ENCODE peak calls at places on chromosomes 6 and 20, in seven cellular contexts. N is AG08396, K is PC-9, V is RPMI8226, Q is fibroblast of the aortic adventitia, D is pancreas, G is left colon. W is an unnamed sample.

GRCh38 chr6:129346964-129347363 is 363.0 kb downstream of the ARHGAP18 start:
- DNase-seq in N (no peak), K (no peak), V (no peak), Q (no peak), D (no peak), G (no peak), W (no peak)

GRCh38 chr6:47288245-47289090 is 21.2 kb downstream of the TNFRSF21 start:
- DNase-seq in N (no peak), K (peak; percentile 32), V (no peak), Q (no peak), D (no peak), G (no peak), W (no peak)

GRCh38 chr6:111306104-111306888 is 176.7 kb downstream of the REV3L start:
- DNase-seq in N (no peak), K (no peak), V (no peak), Q (no peak), D (no peak), G (no peak), W (no peak)

GRCh38 chr6:93786474-93787330 is 367.3 kb upstream of the EPHA7 start:
- DNase-seq in N (no peak), K (no peak), V (no peak), Q (no peak), D (no peak), G (no peak), W (no peak)

GRCh38 chr20:47489448-47489872 is 12.2 kb upstream of the NCOA3 start:
- DNase-seq in N (no peak), K (no peak), V (peak; percentile 76), Q (no peak), D (no peak), G (peak; percentile 30), W (no peak)

GRCh38 chr6:97849390-97849789 is 566.4 kb upstream of the MMS22L start:
- DNase-seq in N (no peak), K (no peak), V (no peak), Q (no peak), D (no peak), G (no peak), W (no peak)

GRCh38 chr6:136607932-136608772 is 57.9 kb upstream of the MAP7 start:
- DNase-seq in N (peak; percentile 30), K (peak; percentile 61), V (peak; percentile 66), Q (peak; percentile 57), D (peak; percentile 79), G (peak; percentile 63), W (peak; percentile 53)

GRCh38 chr20:47568019-47568418 is 66.3 kb downstream of the NCOA3 start:
- DNase-seq in N (peak; percentile 69), K (peak; percentile 83), V (no peak), Q (peak; percentile 96), D (peak; percentile 63), G (no peak), W (peak; percentile 16)

GRCh38 chr6:6193221-6193745 is 127.2 kb downstream of the F13A1 start:
- DNase-seq in N (no peak), K (no peak), V (no peak), Q (no peak), D (no peak), G (no peak), W (no peak)

GRCh38 chr20:38180781-38181180 is 15.7 kb upstream of the TGM2 start:
- DNase-seq in N (no peak), K (peak; percentile 89), V (no peak), Q (no peak), D (no peak), G (no peak), W (no peak)

GRCh38 chr6:157216570-157216969 is 106.7 kb downstream of the TMEM242 start:
- DNase-seq in N (no peak), K (no peak), V (no peak), Q (no peak), D (no peak), G (no peak), W (no peak)

GRCh38 chr6:5345324-5345723 is 84.0 kb downstream of the FARS2 start:
- DNase-seq in N (no peak), K (no peak), V (peak; percentile 68), Q (no peak), D (no peak), G (no peak), W (no peak)

GRCh38 chr20:33418033-33418432 is 16.7 kb upstream of the CDK5RAP1 start:
- DNase-seq in N (no peak), K (no peak), V (no peak), Q (no peak), D (no peak), G (no peak), W (no peak)

GRCh38 chr6:91664327-91664959 is 1077.6 kb upstream of the MAP3K7 start:
- DNase-seq in N (no peak), K (no peak), V (no peak), Q (no peak), D (no peak), G (no peak), W (no peak)

GRCh38 chr6:43630980-43631619 is 2.0 kb upstream of the GTPBP2 start:
- DNase-seq in N (no peak), K (no peak), V (no peak), Q (no peak), D (no peak), G (no peak), W (no peak)

GRCh38 chr6:160348552-160349441 is 619 bp downstream of the SLC22A3 start:
- DNase-seq in N (peak; percentile 32), K (no peak), V (no peak), Q (peak; percentile 17), D (peak; percentile 49), G (peak; percentile 34), W (peak; percentile 78)

GRCh38 chr6:43943099-43943766 is 173.2 kb downstream of the VEGFA start:
- DNase-seq in N (no peak), K (no peak), V (no peak), Q (no peak), D (no peak), G (no peak), W (no peak)

GRCh38 chr6:257774-258173 is 34.5 kb upstream of the DUSP22 start:
- DNase-seq in N (no peak), K (no peak), V (peak; percentile 100), Q (no peak), D (no peak), G (peak; percentile 35), W (no peak)

GRCh38 chr6:113172531-113172966 is 684.6 kb upstream of the MARCKS start:
- DNase-seq in N (no peak), K (no peak), V (no peak), Q (peak; percentile 60), D (peak; percentile 55), G (no peak), W (no peak)

GRCh38 chr6:90175627-90176538 is 120.8 kb downstream of the BACH2 start:
- DNase-seq in N (no peak), K (no peak), V (no peak), Q (no peak), D (no peak), G (no peak), W (no peak)

GRCh38 chr6:118860880-118861279 is 33.1 kb upstream of the ASF1A start:
- DNase-seq in N (no peak), K (no peak), V (no peak), Q (no peak), D (peak; percentile 26), G (no peak), W (no peak)

GRCh38 chr6:40988634-40989033 is 50.4 kb downstream of the UNC5CL start:
- DNase-seq in N (no peak), K (no peak), V (no peak), Q (no peak), D (no peak), G (no peak), W (no peak)

GRCh38 chr20:50506270-50506579 is 4.0 kb upstream of the PTPN1 start:
- DNase-seq in N (no peak), K (peak; percentile 41), V (no peak), Q (no peak), D (no peak), G (no peak), W (peak; percentile 26)

GRCh38 chr6:14524319-14524718 is 406.7 kb downstream of the CD83 start:
- DNase-seq in N (peak; percentile 78), K (no peak), V (no peak), Q (peak; percentile 95), D (no peak), G (no peak), W (no peak)

GRCh38 chr20:14336667-14337066 is 745 bp downstream of the FLRT3 start:
- DNase-seq in N (no peak), K (no peak), V (no peak), Q (peak; percentile 33), D (no peak), G (no peak), W (no peak)

GRCh38 chr6:116556065-116556464 is 2.5 kb downstream of the CALHM4 start:
- DNase-seq in N (peak; percentile 40), K (no peak), V (no peak), Q (peak; percentile 87), D (no peak), G (no peak), W (no peak)

GRCh38 chr20:10671221-10671849 is 2.5 kb downstream of the JAG1 start:
- DNase-seq in N (peak; percentile 92), K (peak; percentile 88), V (peak; percentile 91), Q (peak; percentile 96), D (peak; percentile 86), G (peak; percentile 95), W (peak; percentile 69)

GRCh38 chr6:25172819-25173218 is 106.4 kb upstream of the CARMIL1 start:
- DNase-seq in N (peak; percentile 79), K (peak; percentile 76), V (no peak), Q (peak; percentile 94), D (no peak), G (no peak), W (no peak)

GRCh38 chr6:137353842-137354397 is 134.7 kb upstream of the IFNGR1 start:
- DNase-seq in N (no peak), K (peak; percentile 17), V (no peak), Q (no peak), D (no peak), G (no peak), W (peak; percentile 31)

GRCh38 chr6:155142163-155142901 is 121.5 kb upstream of the CLDN20 start:
- DNase-seq in N (no peak), K (no peak), V (no peak), Q (no peak), D (no peak), G (no peak), W (no peak)

GRCh38 chr6:132063738-132064137 is 112.6 kb upstream of the CCN2 start:
- DNase-seq in N (peak; percentile 22), K (peak; percentile 33), V (no peak), Q (peak; percentile 91), D (no peak), G (no peak), W (no peak)

GRCh38 chr6:106560966-106561740 is 68.1 kb downstream of the RTN4IP1 start:
- DNase-seq in N (no peak), K (peak; percentile 71), V (no peak), Q (peak; percentile 73), D (no peak), G (no peak), W (no peak)

GRCh38 chr20:54339093-54339492 is 131.2 kb downstream of the PFDN4 start:
- DNase-seq in N (no peak), K (no peak), V (no peak), Q (no peak), D (no peak), G (no peak), W (no peak)

GRCh38 chr20:41136336-41136694 is 1.0 kb upstream of the PLCG1 start:
- DNase-seq in N (no peak), K (no peak), V (peak; percentile 33), Q (no peak), D (no peak), G (no peak), W (peak; percentile 34)